ENCODE peak calls at places on chromosomes 3 and 15, in five cellular contexts. One of them, this sample, is unnamed. For H3K79me1 and H3K4me1, the result is how much of the 10 kb centered on the place peaks cover.

GRCh38 chr15:25175033-25175788 is 220.4 kb downstream of the SNRPN start:
- DNase-seq in H9: no peak
- DNase-seq in mesenchymal stem cell: no peak
- DNase-seq in trophoblast cell: no peak
- DNase-seq in IMR-90: no peak
- DNase-seq in this sample: no peak

GRCh38 chr3:36319683-36320082 is 60.6 kb upstream of the STAC start:
- DNase-seq in IMR-90: no peak
- DNase-seq in mesenchymal stem cell: no peak
- DNase-seq in H9: no peak
- DNase-seq in trophoblast cell: no peak
- DNase-seq in this sample: peak

GRCh38 chr3:194957743-194958240 is 272.1 kb downstream of the FAM43A start:
- DNase-seq in IMR-90: no peak
- DNase-seq in H9: no peak
- DNase-seq in mesenchymal stem cell: no peak
- DNase-seq in trophoblast cell: no peak
- DNase-seq in this sample: no peak

GRCh38 chr15:59301527-59301926 is 71.1 kb downstream of the MYO1E start:
- DNase-seq in mesenchymal stem cell: no peak
- DNase-seq in IMR-90: no peak
- DNase-seq in H9: no peak
- DNase-seq in trophoblast cell: no peak
- DNase-seq in this sample: no peak

GRCh38 chr3:63900459-63900858 is 11.7 kb downstream of the SCAANT1 start:
- DNase-seq in trophoblast cell: no peak
- DNase-seq in mesenchymal stem cell: no peak
- DNase-seq in IMR-90: no peak
- DNase-seq in H9: no peak
- DNase-seq in this sample: no peak

GRCh38 chr15:57624730-57625129 is 33.0 kb downstream of the MYZAP start:
- DNase-seq in trophoblast cell: no peak
- DNase-seq in IMR-90: no peak
- DNase-seq in H9: no peak
- DNase-seq in mesenchymal stem cell: no peak
- DNase-seq in this sample: no peak

GRCh38 chr15:64905119-64905831 is 6.4 kb upstream of the ANKDD1A start:
- DNase-seq in IMR-90: peak
- DNase-seq in trophoblast cell: peak
- DNase-seq in H9: peak
- DNase-seq in mesenchymal stem cell: peak
- DNase-seq in this sample: peak

GRCh38 chr15:51801391-51801835 is 28.0 kb upstream of the TMOD3 start:
- DNase-seq in trophoblast cell: peak
- DNase-seq in mesenchymal stem cell: peak
- DNase-seq in H9: peak
- DNase-seq in IMR-90: peak
- DNase-seq in this sample: peak

GRCh38 chr3:112001516-112001915 is 2.8 kb downstream of the TAGLN3 start:
- DNase-seq in H9: no peak
- DNase-seq in mesenchymal stem cell: no peak
- DNase-seq in IMR-90: no peak
- DNase-seq in trophoblast cell: no peak
- DNase-seq in this sample: no peak

GRCh38 chr3:42489937-42490227 is 12.6 kb upstream of the VIPR1 start:
- DNase-seq in H9: no peak
- DNase-seq in IMR-90: no peak
- DNase-seq in trophoblast cell: no peak
- DNase-seq in mesenchymal stem cell: no peak
- DNase-seq in this sample: no peak

GRCh38 chr3:50201573-50202315 is 3.3 kb upstream of the SLC38A3 start:
- DNase-seq in IMR-90: no peak
- DNase-seq in trophoblast cell: no peak
- DNase-seq in mesenchymal stem cell: no peak
- DNase-seq in H9: no peak
- DNase-seq in this sample: no peak

GRCh38 chr15:27017168-27017809 is 46.3 kb downstream of the GABRG3 start:
- DNase-seq in mesenchymal stem cell: peak
- DNase-seq in IMR-90: peak
- DNase-seq in trophoblast cell: no peak
- DNase-seq in H9: peak
- DNase-seq in this sample: peak

GRCh38 chr3:120033594-120033993 is 60.7 kb downstream of the GSK3B start:
- DNase-seq in H9: no peak
- DNase-seq in mesenchymal stem cell: no peak
- DNase-seq in IMR-90: no peak
- DNase-seq in trophoblast cell: no peak
- DNase-seq in this sample: no peak

GRCh38 chr3:119382134-119382533 is 81.3 kb downstream of the TMEM39A start:
- DNase-seq in H9: no peak
- DNase-seq in trophoblast cell: no peak
- DNase-seq in IMR-90: no peak
- DNase-seq in mesenchymal stem cell: no peak
- DNase-seq in this sample: no peak

GRCh38 chr15:80849308-80849707 is 70.1 kb downstream of the CEMIP start:
- DNase-seq in mesenchymal stem cell: peak
- DNase-seq in trophoblast cell: no peak
- DNase-seq in IMR-90: peak
- DNase-seq in H9: no peak
- DNase-seq in this sample: no peak

GRCh38 chr3:40229411-40229810 is 80.1 kb upstream of the EIF1B start:
- DNase-seq in IMR-90: no peak
- DNase-seq in H9: no peak
- DNase-seq in trophoblast cell: peak
- DNase-seq in mesenchymal stem cell: no peak
- DNase-seq in this sample: no peak

GRCh38 chr15:66749841-66750575 is 48.0 kb downstream of the SMAD6 start:
- DNase-seq in IMR-90: no peak
- DNase-seq in H9: no peak
- DNase-seq in mesenchymal stem cell: no peak
- DNase-seq in trophoblast cell: no peak
- DNase-seq in this sample: no peak

GRCh38 chr15:66748320-66748779 is 46.3 kb downstream of the SMAD6 start:
- DNase-seq in H9: no peak
- DNase-seq in IMR-90: peak
- DNase-seq in trophoblast cell: no peak
- DNase-seq in mesenchymal stem cell: peak
- DNase-seq in this sample: no peak

GRCh38 chr15:66747223-66747622 is 45.2 kb downstream of the SMAD6 start:
- DNase-seq in IMR-90: no peak
- DNase-seq in trophoblast cell: no peak
- DNase-seq in mesenchymal stem cell: no peak
- DNase-seq in H9: no peak
- DNase-seq in this sample: no peak

GRCh38 chr15:66746231-66746605 is 44.2 kb downstream of the SMAD6 start:
- DNase-seq in IMR-90: no peak
- DNase-seq in trophoblast cell: no peak
- DNase-seq in mesenchymal stem cell: no peak
- DNase-seq in H9: no peak
- DNase-seq in this sample: no peak

GRCh38 chr15:66747866-66748265 is 45.8 kb downstream of the SMAD6 start:
- DNase-seq in trophoblast cell: no peak
- DNase-seq in mesenchymal stem cell: no peak
- DNase-seq in H9: no peak
- DNase-seq in IMR-90: no peak
- DNase-seq in this sample: no peak
- H3K79me1 ChIP-seq in trophoblast cell: under half
- H3K79me1 ChIP-seq in mesenchymal stem cell: under half
- H3K79me1 ChIP-seq in H9: under half
- H3K79me1 ChIP-seq in IMR-90: half or more
- H3K79me1 ChIP-seq in this sample: under half

GRCh38 chr15:88603885-88604284 is 17.3 kb upstream of the AEN start:
- DNase-seq in trophoblast cell: no peak
- DNase-seq in IMR-90: no peak
- DNase-seq in H9: no peak
- DNase-seq in mesenchymal stem cell: no peak
- DNase-seq in this sample: no peak

GRCh38 chr15:88604381-88604951 is 16.7 kb upstream of the AEN start:
- DNase-seq in IMR-90: no peak
- DNase-seq in trophoblast cell: no peak
- DNase-seq in mesenchymal stem cell: no peak
- DNase-seq in H9: no peak
- DNase-seq in this sample: no peak

GRCh38 chr15:88606437-88606794 is 14.7 kb upstream of the AEN start:
- DNase-seq in H9: no peak
- DNase-seq in trophoblast cell: no peak
- DNase-seq in IMR-90: no peak
- DNase-seq in mesenchymal stem cell: no peak
- DNase-seq in this sample: no peak

GRCh38 chr15:88605507-88606436 is 15.4 kb upstream of the AEN start:
- DNase-seq in trophoblast cell: no peak
- DNase-seq in mesenchymal stem cell: peak
- DNase-seq in H9: peak
- DNase-seq in IMR-90: peak
- DNase-seq in this sample: peak

GRCh38 chr15:88604972-88605506 is 16.1 kb upstream of the AEN start:
- DNase-seq in IMR-90: no peak
- DNase-seq in trophoblast cell: no peak
- DNase-seq in H9: no peak
- DNase-seq in mesenchymal stem cell: no peak
- DNase-seq in this sample: no peak
- H3K4me1 ChIP-seq in IMR-90: under half
- H3K4me1 ChIP-seq in trophoblast cell: under half
- H3K4me1 ChIP-seq in H9: under half
- H3K4me1 ChIP-seq in mesenchymal stem cell: under half
- H3K4me1 ChIP-seq in this sample: under half

GRCh38 chr3:18593231-18593630 is 168.1 kb upstream of the SATB1 start:
- DNase-seq in trophoblast cell: no peak
- DNase-seq in mesenchymal stem cell: no peak
- DNase-seq in H9: no peak
- DNase-seq in IMR-90: no peak
- DNase-seq in this sample: no peak
- H3K27ac ChIP-seq in trophoblast cell: no peak
- H3K27ac ChIP-seq in mesenchymal stem cell: no peak
- H3K27ac ChIP-seq in H9: no peak
- H3K27ac ChIP-seq in IMR-90: no peak
- H3K27ac ChIP-seq in this sample: no peak

GRCh38 chr15:66766282-66767228 is 64.5 kb downstream of the SMAD6 start:
- DNase-seq in IMR-90: peak
- DNase-seq in H9: no peak
- DNase-seq in mesenchymal stem cell: peak
- DNase-seq in trophoblast cell: no peak
- DNase-seq in this sample: no peak

GRCh38 chr15:66763186-66764066 is 61.4 kb downstream of the SMAD6 start:
- DNase-seq in mesenchymal stem cell: no peak
- DNase-seq in IMR-90: no peak
- DNase-seq in trophoblast cell: no peak
- DNase-seq in H9: no peak
- DNase-seq in this sample: no peak

GRCh38 chr15:66765478-66766281 is 63.6 kb downstream of the SMAD6 start:
- DNase-seq in IMR-90: no peak
- DNase-seq in H9: no peak
- DNase-seq in mesenchymal stem cell: peak
- DNase-seq in trophoblast cell: no peak
- DNase-seq in this sample: no peak

GRCh38 chr15:66761723-66762595 is 59.9 kb downstream of the SMAD6 start:
- DNase-seq in trophoblast cell: peak
- DNase-seq in IMR-90: no peak
- DNase-seq in H9: no peak
- DNase-seq in mesenchymal stem cell: peak
- DNase-seq in this sample: no peak

GRCh38 chr15:66764067-66764428 is 62.0 kb downstream of the SMAD6 start:
- DNase-seq in mesenchymal stem cell: peak
- DNase-seq in trophoblast cell: no peak
- DNase-seq in IMR-90: no peak
- DNase-seq in H9: no peak
- DNase-seq in this sample: no peak
- H3K79me1 ChIP-seq in mesenchymal stem cell: under half
- H3K79me1 ChIP-seq in trophoblast cell: under half
- H3K79me1 ChIP-seq in IMR-90: under half
- H3K79me1 ChIP-seq in H9: under half
- H3K79me1 ChIP-seq in this sample: under half

GRCh38 chr3:114406922-114407321 is 113.1 kb downstream of the TIGIT start:
- DNase-seq in IMR-90: no peak
- DNase-seq in H9: no peak
- DNase-seq in mesenchymal stem cell: no peak
- DNase-seq in trophoblast cell: no peak
- DNase-seq in this sample: no peak

GRCh38 chr3:114405202-114405601 is 111.4 kb downstream of the TIGIT start:
- DNase-seq in IMR-90: no peak
- DNase-seq in trophoblast cell: no peak
- DNase-seq in H9: no peak
- DNase-seq in mesenchymal stem cell: no peak
- DNase-seq in this sample: no peak

GRCh38 chr3:114408763-114409162 is 114.9 kb downstream of the TIGIT start:
- DNase-seq in trophoblast cell: no peak
- DNase-seq in mesenchymal stem cell: no peak
- DNase-seq in H9: no peak
- DNase-seq in IMR-90: no peak
- DNase-seq in this sample: peak

GRCh38 chr3:114404590-114404989 is 110.8 kb downstream of the TIGIT start:
- DNase-seq in H9: no peak
- DNase-seq in IMR-90: peak
- DNase-seq in mesenchymal stem cell: peak
- DNase-seq in trophoblast cell: no peak
- DNase-seq in this sample: no peak

DNA sequence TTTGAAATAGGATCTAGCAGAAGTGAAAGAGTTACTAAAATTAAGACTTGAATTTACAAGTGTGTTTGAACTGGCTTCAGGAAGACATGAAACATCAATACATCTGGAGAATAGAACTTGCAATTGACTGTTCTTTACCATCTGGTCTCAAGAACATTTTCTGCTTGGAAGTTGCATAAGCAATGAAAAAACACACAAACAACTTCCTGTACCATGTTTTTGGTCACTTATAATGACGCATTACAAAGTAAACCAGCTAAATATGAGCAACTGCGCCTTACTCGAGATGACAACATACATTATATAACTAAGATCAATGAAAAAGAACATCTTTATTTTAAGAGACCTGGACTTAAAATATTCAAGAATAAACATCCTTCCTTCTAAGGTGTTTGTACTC is 112.5 kb downstream of the TIGIT start:
- DNase-seq in H9: no peak
- DNase-seq in trophoblast cell: no peak
- DNase-seq in mesenchymal stem cell: peak
- DNase-seq in IMR-90: peak
- DNase-seq in this sample: no peak
- H3K4me1 ChIP-seq in H9: under half
- H3K4me1 ChIP-seq in trophoblast cell: under half
- H3K4me1 ChIP-seq in mesenchymal stem cell: under half
- H3K4me1 ChIP-seq in IMR-90: under half
- H3K4me1 ChIP-seq in this sample: under half

This sample was measured in neuronal stem cell.